ENCODE peak calls at places on chromosomes 7 and 10, in seven cellular contexts. R is psoas muscle, A is choroid plexus epithelial cell, B is PC-3, M is left ventricle myocardium inferior, P is cardiac fibroblast, C is pancreas. K is an unnamed sample.

GRCh38 chr7:80859272-80859970 is 59.4 kb downstream of the SEMA3C start:
- DNase-seq in R (peak), A (peak), B (no peak), M (peak), P (peak), C (no peak), K (no peak)

GRCh38 chr10:11638055-11638698 is 26.7 kb upstream of the USP6NL start:
- DNase-seq in R (no peak), A (peak), B (no peak), M (no peak), P (no peak), C (no peak), K (no peak)

GRCh38 chr7:156545989-156546388 is 94.6 kb upstream of the RNF32 start:
- DNase-seq in R (no peak), A (peak), B (no peak), M (no peak), P (no peak), C (no peak), K (no peak)

GRCh38 chr7:123748171-123748733 is 551 bp downstream of the WASL start:
- DNase-seq in R (peak), A (peak), B (peak), M (peak), P (peak), C (peak), K (peak)

GRCh38 chr10:30431435-30431911 is 2.5 kb upstream of the MAP3K8 start:
- DNase-seq in R (peak), A (peak), B (no peak), M (peak), P (peak), C (no peak), K (no peak)

GRCh38 chr7:25732771-25733217 is 419.2 kb upstream of the NFE2L3 start:
- DNase-seq in R (no peak), A (no peak), B (no peak), M (no peak), P (no peak), C (no peak), K (no peak)

GRCh38 chr10:112585960-112586359 is 138.9 kb downstream of the VTI1A start:
- DNase-seq in R (no peak), A (peak), B (no peak), M (no peak), P (peak), C (no peak), K (no peak)

GRCh38 chr10:124004372-124004928 is 88.9 kb downstream of the CHST15 start:
- DNase-seq in R (peak), A (no peak), B (no peak), M (no peak), P (no peak), C (no peak), K (peak)

GRCh38 chr10:109037978-109038377 is 885.3 kb downstream of the XPNPEP1 start:
- DNase-seq in R (no peak), A (no peak), B (no peak), M (no peak), P (no peak), C (no peak), K (no peak)

GRCh38 chr7:13742719-13743640 is 246.5 kb downstream of the ETV1 start:
- DNase-seq in R (no peak), A (peak), B (peak), M (no peak), P (peak), C (no peak), K (peak)

GRCh38 chr7:159097661-159098423 is 46.8 kb downstream of the VIPR2 start:
- DNase-seq in R (no peak), A (no peak), B (no peak), M (no peak), P (no peak), C (peak), K (no peak)

GRCh38 chr10:75040576-75040975 is 70.9 kb upstream of the SAMD8 start:
- DNase-seq in R (no peak), A (no peak), B (no peak), M (no peak), P (no peak), C (no peak), K (no peak)

GRCh38 chr7:46152671-46153070 is 231.6 kb upstream of the IGFBP3 start:
- DNase-seq in R (no peak), A (no peak), B (no peak), M (no peak), P (no peak), C (no peak), K (no peak)

GRCh38 chr10:80509403-80510161 is 28.1 kb upstream of the SH2D4B start:
- DNase-seq in R (peak), A (peak), B (no peak), M (peak), P (peak), C (no peak), K (peak)

GRCh38 chr10:96496281-96496925 is 17.3 kb downstream of the TLL2 start:
- DNase-seq in R (no peak), A (peak), B (peak), M (no peak), P (peak), C (no peak), K (no peak)

GRCh38 chr7:149422914-149423285 is 38.0 kb downstream of the ZNF777 start:
- DNase-seq in R (no peak), A (no peak), B (no peak), M (peak), P (no peak), C (peak), K (no peak)

GRCh38 chr10:50552771-50553535 is 70.8 kb downstream of the SGMS1 start:
- DNase-seq in R (no peak), A (peak), B (peak), M (no peak), P (peak), C (no peak), K (no peak)

GRCh38 chr10:22854935-22855421 is 72.9 kb upstream of the ARMC3 start:
- DNase-seq in R (no peak), A (peak), B (no peak), M (no peak), P (peak), C (no peak), K (no peak)

GRCh38 chr7:71237945-71238344 is 106.0 kb downstream of the GALNT17 start:
- DNase-seq in R (no peak), A (no peak), B (no peak), M (peak), P (no peak), C (no peak), K (no peak)

GRCh38 chr10:123800299-123800698 is 91.3 kb downstream of the CPXM2 start:
- DNase-seq in R (no peak), A (no peak), B (no peak), M (no peak), P (peak), C (no peak), K (no peak)

GRCh38 chr10:85008493-85009181 is 680.2 kb downstream of the CCSER2 start:
- DNase-seq in R (no peak), A (no peak), B (no peak), M (no peak), P (no peak), C (no peak), K (no peak)

GRCh38 chr7:36208406-36208805 is 55.4 kb downstream of the EEPD1 start:
- DNase-seq in R (no peak), A (peak), B (no peak), M (no peak), P (no peak), C (no peak), K (no peak)

GRCh38 chr10:27433976-27434375 is 70.1 kb upstream of the RAB18 start:
- DNase-seq in R (no peak), A (no peak), B (peak), M (no peak), P (no peak), C (no peak), K (no peak)

GRCh38 chr10:35792301-35792700 is 150.2 kb upstream of the FZD8 start:
- DNase-seq in R (no peak), A (peak), B (no peak), M (no peak), P (no peak), C (no peak), K (no peak)

GRCh38 chr10:72800000-72800740 is 93.4 kb upstream of the OIT3 start:
- DNase-seq in R (no peak), A (peak), B (peak), M (no peak), P (peak), C (no peak), K (no peak)

GRCh38 chr7:38950309-38950708 is 27.4 kb upstream of the POU6F2 start:
- DNase-seq in R (no peak), A (peak), B (peak), M (no peak), P (no peak), C (no peak), K (no peak)

GRCh38 chr7:14021069-14021468 is 31.6 kb upstream of the ETV1 start:
- DNase-seq in R (no peak), A (peak), B (peak), M (no peak), P (peak), C (no peak), K (no peak)

GRCh38 chr10:34295142-34295548 is 520.0 kb downstream of the PARD3 start:
- DNase-seq in R (no peak), A (peak), B (peak), M (no peak), P (peak), C (no peak), K (no peak)

GRCh38 chr10:29908977-29909376 is 150.4 kb downstream of the JCAD start:
- DNase-seq in R (no peak), A (peak), B (no peak), M (no peak), P (no peak), C (no peak), K (no peak)

GRCh38 chr7:32941996-32942782 is 15.1 kb upstream of the FKBP9 start:
- DNase-seq in R (peak), A (peak), B (no peak), M (peak), P (peak), C (peak), K (peak)

GRCh38 chr7:39557222-39557621 is 9.0 kb upstream of the YAE1 start:
- DNase-seq in R (no peak), A (no peak), B (no peak), M (no peak), P (no peak), C (no peak), K (no peak)

GRCh38 chr10:5497948-5498730 is 1.2 kb downstream of the CALML5 start:
- DNase-seq in R (peak), A (no peak), B (no peak), M (no peak), P (no peak), C (no peak), K (no peak)

GRCh38 chr7:148234715-148235114 is 355.9 kb upstream of the C7orf33 start:
- DNase-seq in R (no peak), A (no peak), B (no peak), M (no peak), P (no peak), C (no peak), K (no peak)

GRCh38 chr7:51102828-51103227 is 213.8 kb downstream of the COBL start:
- DNase-seq in R (no peak), A (peak), B (no peak), M (no peak), P (no peak), C (no peak), K (no peak)

GRCh38 chr7:101235522-101235921 is 2.1 kb downstream of the CLDN15 start:
- DNase-seq in R (no peak), A (no peak), B (no peak), M (no peak), P (no peak), C (no peak), K (no peak)

GRCh38 chr7:117562732-117563131 is 82.9 kb downstream of the CFTR start:
- DNase-seq in R (no peak), A (peak), B (no peak), M (no peak), P (no peak), C (no peak), K (no peak)
- H3K4me3 ChIP-seq in R (no peak), A (no peak), B (no peak), M (no peak), P (no peak), C (no peak), K (no peak)

DNA sequence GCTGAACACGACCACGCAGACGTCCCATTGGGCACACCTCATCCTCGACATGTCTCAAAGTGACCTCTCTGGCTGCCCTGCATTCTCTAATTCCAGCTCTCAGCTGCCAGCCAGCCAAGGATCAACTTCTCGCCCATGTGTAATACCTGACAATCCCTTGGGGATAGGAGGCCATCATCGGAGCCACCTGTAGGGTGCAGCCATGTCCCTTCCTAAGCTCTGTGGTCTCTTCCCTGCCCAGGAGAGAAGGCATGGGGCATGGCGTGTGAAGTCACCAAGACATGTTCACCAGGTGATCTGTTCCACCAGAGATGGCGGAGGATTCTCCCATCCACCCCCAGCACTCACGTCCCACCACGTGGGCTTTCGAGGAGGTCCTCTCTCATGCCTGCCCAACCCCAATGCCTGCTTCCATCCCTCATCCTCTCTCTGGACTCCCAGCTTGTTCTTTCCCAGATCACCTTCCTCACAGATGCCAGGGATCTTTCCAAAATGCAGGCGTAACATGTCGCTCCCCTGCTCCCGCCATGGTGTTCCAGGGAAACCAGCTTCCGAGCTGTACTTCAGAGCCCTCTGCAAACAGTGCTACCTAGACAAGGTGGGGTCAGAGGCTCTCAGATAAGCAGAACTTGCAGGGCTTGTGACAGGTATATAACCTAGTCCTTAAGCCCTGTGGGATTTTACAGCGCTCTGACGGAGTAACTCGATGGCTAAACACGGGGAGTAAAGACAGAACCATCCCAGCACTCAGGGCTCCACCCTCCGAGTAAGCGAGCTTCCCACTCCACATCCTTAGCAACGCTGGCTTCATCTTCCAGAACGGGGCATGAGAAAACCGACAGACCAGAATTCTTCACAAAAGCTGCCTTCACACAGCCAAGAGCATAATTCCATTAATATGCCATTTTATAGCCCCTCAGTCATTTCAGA is 41.1 kb downstream of the BRI3 start:
- DNase-seq in R (no peak), A (peak), B (peak), M (no peak), P (no peak), C (no peak), K (no peak)
- TF ChIP-seq CTCF in R (no peak), A (no peak), B (peak), M (no peak), P (no peak), C (no peak), K (no peak)

DNA sequence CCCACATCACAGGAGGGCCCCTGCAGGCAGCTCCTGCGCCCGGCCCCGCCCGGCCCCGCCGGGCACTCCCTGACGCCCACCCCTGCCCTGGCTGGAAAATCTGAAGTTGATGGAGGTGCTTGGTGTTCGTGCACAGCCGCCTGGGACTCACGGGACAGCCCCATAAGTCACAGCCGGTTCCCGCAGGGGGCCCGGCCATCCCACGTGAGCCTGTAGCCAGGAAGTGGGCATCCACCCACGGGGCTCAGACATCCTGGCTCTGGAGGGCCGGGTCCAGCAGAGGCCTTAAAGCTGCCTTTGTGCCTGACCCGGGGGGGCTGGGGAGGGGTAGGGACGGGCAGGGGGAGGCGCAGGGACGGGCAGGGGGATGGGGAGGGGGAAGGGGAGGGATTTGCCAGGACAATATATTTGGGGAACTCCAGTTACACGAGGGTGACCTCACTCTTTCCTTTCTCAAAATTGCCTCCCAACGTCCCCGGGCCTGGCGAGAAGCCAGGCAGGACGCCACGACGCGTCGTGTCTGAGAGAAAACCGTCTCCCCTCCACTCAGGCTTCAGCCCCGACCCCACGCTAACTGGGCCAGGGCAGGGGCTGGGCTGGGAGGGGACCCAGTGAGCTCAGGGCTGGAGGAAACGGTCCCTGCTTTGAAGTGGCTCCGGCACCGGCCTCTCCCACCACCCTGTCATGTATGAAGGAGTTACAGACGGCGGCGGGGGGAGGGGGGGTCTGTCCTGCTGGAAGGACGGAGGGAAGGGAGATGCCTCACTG is 82.1 kb upstream of the PDGFA start:
- DNase-seq in R (peak), A (peak), B (no peak), M (peak), P (peak), C (no peak), K (peak)
- H3K4me3 ChIP-seq in R (peak), A (no peak), B (no peak), M (peak), P (no peak), C (no peak), K (no peak)

DNA sequence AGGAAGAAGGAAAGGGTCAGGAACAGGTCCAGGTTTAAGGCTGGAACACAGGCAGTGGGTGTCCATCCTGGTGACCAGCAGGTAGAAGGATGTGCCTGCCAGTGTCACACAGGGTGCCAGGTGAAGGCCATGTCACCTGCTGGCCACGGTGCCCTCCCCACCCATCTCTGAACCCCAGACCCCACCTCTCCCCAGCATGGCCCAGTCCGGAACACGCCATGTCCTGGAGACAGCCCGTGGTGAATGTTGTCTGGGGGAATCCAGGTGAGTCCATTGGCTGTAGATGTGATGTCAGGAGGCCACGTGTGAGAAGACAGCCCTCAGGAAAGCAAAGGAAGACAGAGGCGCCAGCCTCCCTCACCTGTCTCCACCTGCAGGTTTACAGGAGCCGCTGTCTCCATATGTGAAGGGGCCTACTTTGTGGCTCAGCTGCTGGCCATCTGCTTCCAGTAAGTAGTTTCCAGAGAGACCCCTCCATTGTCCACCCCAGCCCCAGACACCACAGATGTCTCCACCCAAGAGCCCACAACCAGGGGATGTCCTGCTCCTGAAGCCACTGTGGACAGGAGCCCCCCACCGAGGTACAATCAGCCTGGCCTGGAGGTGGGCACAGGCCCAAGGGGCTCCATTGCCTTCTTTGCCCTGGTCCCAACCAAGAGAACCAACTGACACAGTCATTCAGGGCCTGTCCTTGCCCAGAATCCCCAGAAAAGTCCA is 20.6 kb downstream of the TMEM72 start:
- DNase-seq in R (no peak), A (no peak), B (no peak), M (no peak), P (no peak), C (no peak), K (no peak)
- TF ChIP-seq CTCF in R (no peak), A (no peak), B (no peak), M (no peak), P (no peak), C (no peak), K (no peak)

DNA sequence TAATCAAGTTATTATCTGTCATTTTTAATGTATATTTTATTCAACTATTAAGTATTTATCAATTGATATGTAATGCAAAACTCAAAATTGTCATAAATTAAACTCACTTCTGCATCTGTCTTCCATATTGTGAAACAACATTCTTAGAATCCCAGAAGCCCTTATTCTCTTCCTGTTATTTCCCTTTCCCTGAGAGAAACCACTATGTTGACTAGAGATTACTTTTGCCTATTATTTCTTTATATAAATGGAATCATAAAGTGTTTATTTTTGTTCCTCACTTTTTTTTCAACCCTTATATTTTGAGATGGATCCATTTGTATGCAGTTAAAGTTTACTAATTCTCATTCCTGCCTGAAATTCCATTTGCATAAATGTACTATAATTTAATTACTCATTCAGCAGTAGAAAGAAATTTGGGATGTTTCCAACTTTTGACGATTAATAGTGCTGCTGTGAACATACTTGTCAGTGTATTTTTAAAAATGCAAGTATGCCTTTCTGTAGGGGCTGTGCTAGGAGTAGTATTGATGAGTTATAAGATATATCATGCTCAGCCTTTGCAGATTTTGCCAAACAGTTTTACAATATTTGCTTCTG is 211.2 kb downstream of the SEMA3D start:
- DNase-seq in R (no peak), A (peak), B (no peak), M (no peak), P (peak), C (no peak), K (no peak)
- H3K4me3 ChIP-seq in R (no peak), A (no peak), B (no peak), M (no peak), P (no peak), C (no peak), K (no peak)

DNA sequence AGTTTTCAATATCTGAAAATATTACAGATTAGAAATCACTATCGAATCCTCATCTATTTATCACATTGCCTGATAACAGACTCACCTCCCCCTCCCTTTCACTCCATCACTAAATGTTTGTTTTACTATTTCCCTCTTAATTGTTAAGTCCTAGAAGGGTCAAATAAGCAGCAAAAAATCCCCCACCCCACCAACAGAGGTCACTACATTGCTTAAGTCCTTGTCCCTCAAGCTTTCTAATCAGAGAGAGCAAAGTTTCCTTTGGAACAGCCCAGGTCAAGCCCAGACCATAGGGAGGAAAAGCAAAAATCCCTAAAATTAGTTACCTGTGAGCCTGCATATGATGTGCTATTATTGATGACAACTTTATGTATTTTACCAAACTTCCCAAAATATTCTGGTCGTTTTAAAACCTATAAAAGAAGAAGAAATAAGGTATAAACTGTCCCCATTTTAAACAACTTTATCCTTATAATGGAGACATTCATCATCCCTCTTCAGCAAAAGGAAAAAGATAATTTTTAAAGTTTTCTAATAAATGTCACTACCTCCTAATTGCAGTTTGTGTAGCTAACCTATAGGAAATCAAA is 95.0 kb downstream of the CNOT4 start:
- DNase-seq in R (no peak), A (peak), B (peak), M (no peak), P (peak), C (no peak), K (no peak)
- TF ChIP-seq CTCF in R (peak), A (peak), B (peak), M (peak), P (peak), C (peak), K (no peak)